ENCODE peak calls at places on chromosomes 4 and X, in five cellular contexts. U, C, N, F and K are unnamed samples. For H3K27me3, the result is how much of the 10 kb centered on the place peaks cover.

GRCh38 chrX:104750146-104750699 is 184.2 kb downstream of the IL1RAPL2 start:
- DNase-seq in F (no peak), N (no peak), U (no peak), C (no peak), K (no peak)

GRCh38 chrX:38654302-38654701 is 93.0 kb downstream of the TSPAN7 start:
- DNase-seq in U (no peak), N (no peak), C (no peak), F (no peak), K (no peak)

GRCh38 chr4:170990989-170991589 is 822.1 kb upstream of the GALNTL6 start:
- DNase-seq in N (no peak), U (no peak), C (no peak), F (no peak), K (no peak)

GRCh38 chr4:125750827-125751466 is 436.2 kb downstream of the FAT4 start:
- DNase-seq in F (peak), N (no peak), C (no peak), U (no peak), K (no peak)

GRCh38 chr4:175054980-175055379 is 136.8 kb downstream of the ADAM29 start:
- DNase-seq in N (no peak), U (no peak), F (peak), C (no peak), K (no peak)

GRCh38 chrX:153400146-153401132 is 711 bp downstream of the PNMA6E start:
- DNase-seq in N (peak), F (peak), U (no peak), C (no peak), K (peak)

GRCh38 chrX:9369802-9370291 is 95.0 kb upstream of the TBL1X start:
- DNase-seq in N (no peak), C (no peak), F (no peak), U (no peak), K (no peak)

GRCh38 chrX:153933751-153934472 is 925 bp downstream of the NAA10 start:
- DNase-seq in U (no peak), C (no peak), F (no peak), N (no peak), K (no peak)

GRCh38 chr4:81631958-81632439 is 160.3 kb upstream of the RASGEF1B start:
- DNase-seq in F (no peak), N (no peak), U (no peak), C (no peak), K (no peak)

DNA sequence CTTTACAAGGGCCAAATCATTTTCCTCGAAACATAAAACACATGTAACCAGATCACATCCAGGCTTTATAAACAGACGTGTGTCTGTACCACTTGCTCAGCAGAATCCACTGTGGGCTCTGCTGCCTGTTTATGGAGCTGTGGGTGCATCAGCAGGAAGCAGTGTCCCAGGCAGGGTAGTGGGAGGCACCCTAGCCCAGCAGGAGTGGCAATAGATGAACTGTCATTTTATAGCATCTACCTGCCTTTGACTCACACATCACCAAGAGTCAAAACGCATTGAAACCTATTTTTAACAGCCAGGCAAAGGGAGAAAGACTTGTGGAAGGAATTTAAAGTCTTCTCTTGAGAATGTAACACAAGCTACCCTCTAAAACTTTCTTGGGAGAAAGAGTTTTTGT is 169.1 kb upstream of the TENM3 start:
- DNase-seq in C (no peak), F (no peak), U (no peak), N (no peak), K (no peak)
- TF ChIP-seq CTCF in C (no peak), F (no peak), U (no peak), N (no peak), K (no peak)

GRCh38 chr4:14607001-14607400 is 395.3 kb upstream of the CPEB2 start:
- DNase-seq in C (no peak), N (no peak), F (no peak), U (no peak), K (no peak)

GRCh38 chr4:14608630-14609029 is 393.7 kb upstream of the CPEB2 start:
- DNase-seq in U (no peak), F (no peak), N (no peak), C (no peak), K (no peak)

GRCh38 chr4:14607578-14607977 is 394.7 kb upstream of the CPEB2 start:
- DNase-seq in F (no peak), N (no peak), C (no peak), U (no peak), K (no peak)
- H3K4me3 ChIP-seq in F (no peak), N (no peak), C (no peak), U (no peak), K (no peak)

DNA sequence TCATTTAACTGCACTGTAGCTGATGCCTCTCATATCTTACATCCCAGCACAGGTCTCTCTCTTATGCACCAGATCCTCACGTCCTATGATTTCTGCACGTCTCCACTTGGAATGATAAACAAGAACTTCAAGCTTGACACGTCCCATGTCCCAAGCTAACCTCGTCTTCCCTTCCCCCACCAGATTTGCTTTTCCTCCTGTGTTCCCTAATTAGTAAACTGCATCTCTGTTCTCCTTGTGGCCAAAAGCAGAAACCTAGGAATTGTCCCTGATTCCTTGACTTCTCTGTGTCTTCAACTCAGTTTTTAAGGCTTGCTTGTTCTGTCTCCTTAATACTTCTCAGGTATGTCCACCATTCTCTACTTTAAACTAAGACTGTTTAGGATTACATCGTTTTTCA is 171.9 kb downstream of the BMPR1B start:
- DNase-seq in C (no peak), F (no peak), U (no peak), N (no peak), K (no peak)
- H3K27me3 ChIP-seq in C (under half), F (under half), U (under half), N (under half), K (under half)

GRCh38 chrX:150680974-150681373 is 12.2 kb upstream of the MTMR1 start:
- DNase-seq in N (no peak), C (no peak), U (no peak), F (no peak), K (no peak)

GRCh38 chrX:150688911-150689451 is 4.2 kb upstream of the MTMR1 start:
- DNase-seq in U (no peak), N (no peak), C (no peak), F (no peak), K (no peak)

GRCh38 chrX:150683536-150684146 is 9.6 kb upstream of the MTMR1 start:
- DNase-seq in N (no peak), C (no peak), F (no peak), U (no peak), K (no peak)

DNA sequence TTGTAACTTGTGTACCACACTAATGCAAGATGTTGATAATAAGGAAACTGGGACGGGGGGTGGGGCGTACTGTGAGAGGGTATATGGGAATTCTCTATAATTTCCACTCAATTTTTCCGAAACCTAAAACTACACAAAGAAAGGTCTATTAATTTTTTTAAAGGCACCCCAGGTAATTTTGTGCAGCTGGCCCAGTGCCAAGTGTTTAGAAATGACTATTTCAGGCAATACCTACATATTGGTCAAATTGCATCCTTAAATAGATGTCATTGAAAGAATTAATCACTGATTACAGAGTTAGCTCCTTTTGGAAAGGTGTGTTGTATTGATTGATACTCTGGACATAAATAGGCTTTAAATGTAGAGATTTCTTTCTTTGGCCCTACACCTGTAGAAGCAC is 10.1 kb upstream of the MTMR1 start:
- DNase-seq in F (no peak), N (no peak), C (no peak), U (no peak), K (no peak)
- TF ChIP-seq CTCF in F (no peak), N (no peak), C (no peak), U (no peak), K (no peak)

GRCh38 chr4:184267673-184268573 is 50.2 kb upstream of the ENPP6 start:
- DNase-seq in N (peak), F (peak), U (peak), C (no peak), K (peak)
- H3K4me3 ChIP-seq in N (peak), F (no peak), U (peak), C (peak), K (peak)

DNA sequence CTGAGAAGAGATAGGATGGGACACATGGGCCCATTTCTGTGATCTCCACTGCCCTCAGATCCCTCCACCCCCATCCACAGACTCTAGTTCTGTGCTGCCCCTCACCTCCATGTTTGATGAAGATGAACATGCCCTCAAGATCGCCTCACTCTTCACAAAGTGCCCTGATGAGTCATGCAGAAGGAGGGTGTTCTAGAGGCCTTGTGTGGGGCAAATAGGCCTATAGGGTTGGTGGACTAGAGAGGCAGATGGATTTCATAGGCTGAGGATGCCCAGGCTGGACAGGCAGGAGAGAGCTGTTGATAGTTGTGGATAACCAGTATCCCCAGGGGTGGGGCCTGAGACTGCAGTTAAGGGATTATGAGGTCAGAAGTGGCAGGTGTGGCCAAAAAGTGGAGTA is at the start of gene CXorf65:
- DNase-seq in U (no peak), F (no peak), N (no peak), C (no peak), K (no peak)
- H3K27me3 ChIP-seq in U (under half), F (under half), N (under half), C (under half), K (under half)

GRCh38 chr4:156113138-156113537 is 159.5 kb upstream of the CTSO start:
- DNase-seq in F (no peak), C (no peak), U (no peak), N (no peak), K (peak)

GRCh38 chr4:156111706-156112105 is 158.0 kb upstream of the CTSO start:
- DNase-seq in N (no peak), F (no peak), U (no peak), C (no peak), K (no peak)

GRCh38 chr4:156109943-156110925 is 156.6 kb upstream of the CTSO start:
- DNase-seq in F (no peak), U (no peak), N (no peak), C (no peak), K (no peak)
- TF ChIP-seq CTCF in F (no peak), U (peak), N (no peak), C (no peak), K (peak)

GRCh38 chr4:30943356-30943755 is 223.2 kb downstream of the PCDH7 start:
- DNase-seq in F (no peak), C (no peak), U (no peak), N (no peak), K (no peak)
- H3K4me3 ChIP-seq in F (no peak), C (no peak), U (no peak), N (no peak), K (no peak)

GRCh38 chrX:31301941-31302340 is 230.1 kb upstream of the FTHL17 start:
- DNase-seq in N (no peak), C (no peak), F (no peak), U (no peak), K (no peak)
- H3K27me3 ChIP-seq in N (under half), C (under half), F (under half), U (under half), K (under half)

GRCh38 chrX:76420237-76420636 is 7.3 kb upstream of the MAGEE1 start:
- DNase-seq in N (no peak), U (no peak), C (no peak), F (no peak), K (no peak)
- TF ChIP-seq CTCF in N (no peak), U (no peak), C (no peak), F (no peak), K (peak)